ENCODE peak calls at places on chromosomes 3 and 15, in six cellular contexts. Q is upper lobe of left lung, R is HCT116, L is GM12878, K is HepG2, E is K562. O is an unnamed sample.

GRCh38 chr3:16788440-16789057 is 96.2 kb upstream of the PLCL2 start:
- ATAC-seq in Q (peak), R (no peak), L (no peak), K (no peak), E (no peak), O (peak)

GRCh38 chr3:122620399-122620798 is 42.9 kb downstream of the PARP15 start:
- ATAC-seq in Q (no peak), R (no peak), L (no peak), K (no peak), E (no peak), O (no peak)

GRCh38 chr3:51669241-51670052 is 1.6 kb upstream of the TEX264 start:
- ATAC-seq in Q (peak), R (peak), L (peak), K (peak), E (peak), O (peak)

GRCh38 chr3:136818191-136818850 is 605 bp upstream of the SLC35G2 start:
- ATAC-seq in Q (peak), R (peak), L (peak), K (peak), E (peak), O (peak)

GRCh38 chr3:166478356-166478755 is 641.1 kb upstream of the BCHE start:
- ATAC-seq in Q (no peak), R (no peak), L (peak), K (no peak), E (no peak), O (no peak)

GRCh38 chr3:52896613-52897012 is 735 bp downstream of the STIMATE start:
- ATAC-seq in Q (no peak), R (no peak), L (no peak), K (no peak), E (no peak), O (no peak)

GRCh38 chr15:48400086-48400485 is 68.9 kb downstream of the DUT start:
- ATAC-seq in Q (peak), R (no peak), L (no peak), K (no peak), E (no peak), O (peak)

GRCh38 chr3:101423984-101424888 is 88.8 kb downstream of the SENP7 start:
- ATAC-seq in Q (peak), R (no peak), L (no peak), K (no peak), E (no peak), O (no peak)

GRCh38 chr3:18717588-18717987 is 292.4 kb upstream of the SATB1 start:
- ATAC-seq in Q (no peak), R (no peak), L (peak), K (no peak), E (no peak), O (no peak)

GRCh38 chr15:85312925-85313324 is 67.5 kb upstream of the AKAP13 start:
- ATAC-seq in Q (peak), R (peak), L (peak), K (peak), E (no peak), O (no peak)

GRCh38 chr3:155110021-155110420 is 29.9 kb downstream of the MME start:
- ATAC-seq in Q (no peak), R (no peak), L (no peak), K (no peak), E (no peak), O (no peak)

GRCh38 chr15:90617171-90617570 is 87.4 kb downstream of the CRTC3 start:
- ATAC-seq in Q (no peak), R (no peak), L (no peak), K (no peak), E (no peak), O (no peak)

GRCh38 chr3:183584246-183584913 is 28.9 kb upstream of the KLHL6 start:
- ATAC-seq in Q (peak), R (no peak), L (peak), K (peak), E (peak), O (peak)

DNA sequence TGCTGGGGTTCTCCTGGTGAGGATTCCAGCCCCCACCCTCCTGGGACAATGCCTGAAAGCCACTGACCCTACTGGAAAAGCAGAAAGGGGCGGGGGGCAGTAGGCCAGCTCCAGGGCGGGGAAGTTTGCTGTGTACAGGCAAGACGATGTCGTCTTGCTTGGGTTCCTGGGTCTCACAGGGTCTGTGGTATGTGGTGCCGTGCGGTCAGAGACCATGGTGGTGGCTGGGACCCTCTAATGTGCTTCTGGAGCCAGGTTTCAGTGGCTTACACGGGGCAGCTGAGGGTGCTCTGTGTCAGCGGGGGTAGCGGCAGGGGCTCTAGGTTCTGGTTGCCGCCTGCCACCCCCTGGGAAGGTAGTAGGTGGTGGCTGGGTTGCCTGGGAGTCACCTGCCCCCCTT is 54.2 kb downstream of the RHCG start:
- ATAC-seq in Q (no peak), R (no peak), L (no peak), K (no peak), E (no peak), O (no peak)
- H3K4me3 ChIP-seq in Q (no peak), R (no peak), L (no peak), K (no peak), E (no peak), O (no peak)

GRCh38 chr15:70348581-70349344 is 251.0 kb upstream of the TLE3 start:
- ATAC-seq in Q (peak), R (no peak), L (no peak), K (peak), E (no peak), O (peak)
- TF ChIP-seq POLR2AphosphoS5 in Q (peak), R (no peak), L (no peak), K (no peak), E (no peak), O (no peak)

DNA sequence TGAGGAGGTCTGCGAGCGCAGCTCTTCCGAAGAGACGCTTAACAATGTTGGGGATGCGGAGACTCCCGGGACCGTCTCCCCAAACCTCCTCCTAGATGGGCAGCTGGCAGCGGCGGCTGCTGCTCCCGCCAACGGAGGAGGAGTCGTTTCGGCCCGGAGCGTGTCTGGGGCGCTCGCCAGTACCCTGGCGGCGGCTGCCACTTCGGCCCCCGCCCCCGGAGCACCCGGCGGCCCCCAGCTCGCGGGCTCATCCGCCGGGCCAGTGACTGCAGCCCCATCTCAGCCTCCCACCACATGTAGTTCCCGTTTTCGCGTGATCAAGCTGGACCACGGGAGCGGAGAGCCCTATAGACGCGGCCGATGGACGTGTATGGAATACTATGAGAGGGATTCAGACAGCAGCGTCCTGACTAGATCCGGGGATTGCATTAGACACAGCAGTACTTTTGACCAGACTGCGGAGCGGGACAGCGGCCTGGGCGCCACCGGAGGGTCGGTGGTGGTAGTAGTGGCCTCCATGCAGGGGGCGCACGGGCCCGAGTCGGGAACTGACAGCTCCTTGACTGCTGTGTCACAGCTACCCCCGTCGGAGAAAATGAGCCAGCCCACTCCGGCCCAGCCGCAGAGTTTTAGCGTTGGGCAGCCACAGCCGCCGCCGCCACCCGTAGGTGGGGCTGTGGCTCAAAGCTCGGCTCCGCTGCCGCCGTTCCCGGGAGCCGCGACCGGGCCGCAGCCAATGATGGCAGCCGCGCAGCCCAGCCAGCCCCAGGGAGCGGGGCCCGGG is 1.6 kb downstream of the TSC22D2 start:
- ATAC-seq in Q (peak), R (peak), L (peak), K (peak), E (peak), O (peak)
- TF ChIP-seq POLR2A in Q (no peak), R (no peak), L (peak), K (no peak), E (peak), O (peak)

GRCh38 chr15:36907295-36907694 is 193.1 kb downstream of the MEIS2 start:
- ATAC-seq in Q (no peak), R (no peak), L (no peak), K (no peak), E (no peak), O (no peak)
- H3K4me3 ChIP-seq in Q (no peak), R (no peak), L (no peak), K (no peak), E (no peak), O (no peak)

O was measured in gastroesophageal sphincter.